ENCODE peak calls at places on chromosomes 6 and 20, in six cellular contexts. One of them, this sample, is unnamed.

GRCh38 chr6:129575378-129576118 is 134.4 kb downstream of the ARHGAP18 start:
- DNase-seq in AG04450: no peak
- DNase-seq in naive thymus-derived CD8-positive, alpha-beta T cell: peak; percentile 35
- DNase-seq in B cell: peak; percentile 14
- DNase-seq in Karpas-422: peak; percentile 74
- DNase-seq in GM12878: no peak
- DNase-seq in this sample: peak; percentile 10

GRCh38 chr6:169165561-169166300 is 87.9 kb downstream of the THBS2 start:
- DNase-seq in AG04450: no peak
- DNase-seq in naive thymus-derived CD8-positive, alpha-beta T cell: no peak
- DNase-seq in B cell: no peak
- DNase-seq in Karpas-422: no peak
- DNase-seq in GM12878: no peak
- DNase-seq in this sample: no peak

GRCh38 chr6:125550892-125551291 is 198.5 kb upstream of the HEY2 start:
- DNase-seq in AG04450: no peak
- DNase-seq in naive thymus-derived CD8-positive, alpha-beta T cell: no peak
- DNase-seq in B cell: no peak
- DNase-seq in Karpas-422: no peak
- DNase-seq in GM12878: no peak
- DNase-seq in this sample: no peak

GRCh38 chr6:47083586-47084047 is 41.5 kb upstream of the ADGRF1 start:
- DNase-seq in AG04450: peak; percentile 38
- DNase-seq in naive thymus-derived CD8-positive, alpha-beta T cell: no peak
- DNase-seq in B cell: no peak
- DNase-seq in Karpas-422: peak; percentile 22
- DNase-seq in GM12878: no peak
- DNase-seq in this sample: no peak

GRCh38 chr6:70563540-70563939 is 3.2 kb upstream of the SDHAF4 start:
- DNase-seq in AG04450: no peak
- DNase-seq in naive thymus-derived CD8-positive, alpha-beta T cell: no peak
- DNase-seq in B cell: no peak
- DNase-seq in Karpas-422: no peak
- DNase-seq in GM12878: no peak
- DNase-seq in this sample: no peak

GRCh38 chr20:47318027-47318595 is 38.4 kb downstream of the ZMYND8 start:
- DNase-seq in AG04450: no peak
- DNase-seq in naive thymus-derived CD8-positive, alpha-beta T cell: no peak
- DNase-seq in B cell: no peak
- DNase-seq in Karpas-422: no peak
- DNase-seq in GM12878: no peak
- DNase-seq in this sample: no peak

GRCh38 chr20:23205656-23206055 is 119.5 kb upstream of the CD93 start:
- DNase-seq in AG04450: no peak
- DNase-seq in naive thymus-derived CD8-positive, alpha-beta T cell: no peak
- DNase-seq in B cell: no peak
- DNase-seq in Karpas-422: no peak
- DNase-seq in GM12878: no peak
- DNase-seq in this sample: no peak

GRCh38 chr20:41692479-41693135 is 74.4 kb upstream of the CHD6 start:
- DNase-seq in AG04450: no peak
- DNase-seq in naive thymus-derived CD8-positive, alpha-beta T cell: no peak
- DNase-seq in B cell: no peak
- DNase-seq in Karpas-422: peak; percentile 90
- DNase-seq in GM12878: peak; percentile 43
- DNase-seq in this sample: peak; percentile 90

GRCh38 chr20:9220874-9221547 is 152.1 kb downstream of the PLCB4 start:
- DNase-seq in AG04450: peak; percentile 33
- DNase-seq in naive thymus-derived CD8-positive, alpha-beta T cell: no peak
- DNase-seq in B cell: no peak
- DNase-seq in Karpas-422: no peak
- DNase-seq in GM12878: no peak
- DNase-seq in this sample: no peak

GRCh38 chr6:142372348-142372747 is 70.5 kb downstream of the ADGRG6 start:
- DNase-seq in AG04450: no peak
- DNase-seq in naive thymus-derived CD8-positive, alpha-beta T cell: no peak
- DNase-seq in B cell: no peak
- DNase-seq in Karpas-422: no peak
- DNase-seq in GM12878: no peak
- DNase-seq in this sample: no peak

GRCh38 chr6:139014945-139015344 is 13.6 kb upstream of the ABRACL start:
- DNase-seq in AG04450: no peak
- DNase-seq in naive thymus-derived CD8-positive, alpha-beta T cell: no peak
- DNase-seq in B cell: no peak
- DNase-seq in Karpas-422: no peak
- DNase-seq in GM12878: no peak
- DNase-seq in this sample: no peak

GRCh38 chr20:62936996-62937352 is 973 bp upstream of the GID8 start:
- DNase-seq in AG04450: peak; percentile 47
- DNase-seq in naive thymus-derived CD8-positive, alpha-beta T cell: no peak
- DNase-seq in B cell: no peak
- DNase-seq in Karpas-422: peak; percentile 56
- DNase-seq in GM12878: no peak
- DNase-seq in this sample: no peak

GRCh38 chr20:23187759-23188158 is 101.6 kb upstream of the CD93 start:
- DNase-seq in AG04450: no peak
- DNase-seq in naive thymus-derived CD8-positive, alpha-beta T cell: no peak
- DNase-seq in B cell: no peak
- DNase-seq in Karpas-422: no peak
- DNase-seq in GM12878: no peak
- DNase-seq in this sample: no peak

GRCh38 chr6:7541175-7542064 is at the start of gene DSP:
- DNase-seq in AG04450: no peak
- DNase-seq in naive thymus-derived CD8-positive, alpha-beta T cell: peak; percentile 17
- DNase-seq in B cell: peak; percentile 51
- DNase-seq in Karpas-422: no peak
- DNase-seq in GM12878: no peak
- DNase-seq in this sample: no peak

GRCh38 chr6:168078943-168079405 is at the start of gene FRMD1:
- DNase-seq in AG04450: no peak
- DNase-seq in naive thymus-derived CD8-positive, alpha-beta T cell: no peak
- DNase-seq in B cell: no peak
- DNase-seq in Karpas-422: no peak
- DNase-seq in GM12878: no peak
- DNase-seq in this sample: no peak

GRCh38 chr6:109743739-109744138 is 52.6 kb downstream of the FIG4 start:
- DNase-seq in AG04450: peak; percentile 15
- DNase-seq in naive thymus-derived CD8-positive, alpha-beta T cell: no peak
- DNase-seq in B cell: no peak
- DNase-seq in Karpas-422: no peak
- DNase-seq in GM12878: no peak
- DNase-seq in this sample: no peak

GRCh38 chr6:84953401-84953800 is 189.0 kb upstream of the TBX18 start:
- DNase-seq in AG04450: no peak
- DNase-seq in naive thymus-derived CD8-positive, alpha-beta T cell: no peak
- DNase-seq in B cell: no peak
- DNase-seq in Karpas-422: no peak
- DNase-seq in GM12878: no peak
- DNase-seq in this sample: no peak

GRCh38 chr6:7821426-7821825 is 89.2 kb downstream of the TXNDC5 start:
- DNase-seq in AG04450: no peak
- DNase-seq in naive thymus-derived CD8-positive, alpha-beta T cell: no peak
- DNase-seq in B cell: no peak
- DNase-seq in Karpas-422: no peak
- DNase-seq in GM12878: no peak
- DNase-seq in this sample: no peak

GRCh38 chr6:165117121-165117520 is 192.3 kb downstream of the C6orf118 start:
- DNase-seq in AG04450: no peak
- DNase-seq in naive thymus-derived CD8-positive, alpha-beta T cell: no peak
- DNase-seq in B cell: no peak
- DNase-seq in Karpas-422: no peak
- DNase-seq in GM12878: no peak
- DNase-seq in this sample: no peak

GRCh38 chr6:45609141-45609638 is 231.5 kb upstream of the SUPT3H start:
- DNase-seq in AG04450: peak; percentile 72
- DNase-seq in naive thymus-derived CD8-positive, alpha-beta T cell: no peak
- DNase-seq in B cell: no peak
- DNase-seq in Karpas-422: no peak
- DNase-seq in GM12878: no peak
- DNase-seq in this sample: no peak

GRCh38 chr6:14748679-14749078 is 497.2 kb upstream of the JARID2 start:
- DNase-seq in AG04450: no peak
- DNase-seq in naive thymus-derived CD8-positive, alpha-beta T cell: no peak
- DNase-seq in B cell: no peak
- DNase-seq in Karpas-422: no peak
- DNase-seq in GM12878: no peak
- DNase-seq in this sample: no peak